ENCODE peak calls at places on chromosomes 13 and 19, in six cellular contexts. Q is AG04450, G is dorsolateral prefrontal cortex, O is mammary epithelial cell, W is GM06990, U is ascending aorta. Z is an unnamed sample. For H3K27me3, the result is how much of the 10 kb centered on the place peaks cover.

GRCh38 chr13:109785892-109786450 is 412 bp downstream of the IRS2 start:
- DNase-seq in U (no peak), Q (no peak), G (no peak), O (no peak), W (no peak), Z (no peak)

GRCh38 chr19:35240322-35240721 is 8.5 kb upstream of the LSR start:
- DNase-seq in G (no peak), U (no peak), O (no peak), Q (no peak), W (no peak), Z (no peak)

GRCh38 chr13:88303157-88303556 is 632.0 kb downstream of the SLITRK5 start:
- DNase-seq in Q (no peak), O (no peak), W (no peak), G (no peak), U (no peak), Z (no peak)

GRCh38 chr19:1027953-1028902 is 1.8 kb downstream of the CNN2 start:
- DNase-seq in U (peak), W (peak), G (no peak), Q (peak), O (peak), Z (no peak)

GRCh38 chr13:95260031-95260525 is 41.2 kb downstream of the ABCC4 start:
- DNase-seq in G (no peak), W (peak), U (no peak), O (no peak), Q (no peak), Z (no peak)

GRCh38 chr13:84400711-84401110 is 518.4 kb upstream of the SLITRK1 start:
- DNase-seq in G (no peak), Q (peak), U (no peak), O (peak), W (no peak), Z (no peak)

GRCh38 chr13:72221276-72221962 is 354.4 kb upstream of the DACH1 start:
- DNase-seq in G (no peak), W (no peak), Q (no peak), O (peak), U (no peak), Z (no peak)

GRCh38 chr19:10726268-10726667 is 8.4 kb downstream of the DNM2 start:
- DNase-seq in G (no peak), Q (no peak), U (no peak), O (no peak), W (no peak), Z (no peak)

GRCh38 chr13:106348032-106348431 is 187.4 kb downstream of the EFNB2 start:
- DNase-seq in W (no peak), O (peak), U (no peak), Q (no peak), G (no peak), Z (no peak)

GRCh38 chr13:98947925-98948324 is 29.9 kb downstream of the DOCK9 start:
- DNase-seq in W (no peak), G (no peak), U (no peak), Q (no peak), O (no peak), Z (no peak)

GRCh38 chr13:80400164-80400767 is 59.3 kb upstream of the SPRY2 start:
- DNase-seq in G (no peak), U (no peak), Q (no peak), W (no peak), O (no peak), Z (no peak)

GRCh38 chr13:110562696-110563462 is 1.4 kb upstream of the RAB20 start:
- DNase-seq in W (no peak), Q (no peak), U (no peak), G (no peak), O (no peak), Z (no peak)

GRCh38 chr19:14369399-14370168 is 11.7 kb upstream of the ADGRE5 start:
- DNase-seq in Q (no peak), W (peak), U (peak), O (no peak), G (no peak), Z (no peak)

GRCh38 chr13:58893396-58893795 is 1261.9 kb downstream of the PCDH17 start:
- DNase-seq in O (no peak), Q (no peak), U (no peak), W (no peak), G (no peak), Z (no peak)

GRCh38 chr19:11984986-11985385 is 20.1 kb downstream of the ZNF763 start:
- DNase-seq in Q (no peak), O (no peak), U (no peak), G (no peak), W (peak), Z (no peak)

GRCh38 chr13:105778196-105778595 is 757.3 kb downstream of the EFNB2 start:
- DNase-seq in O (peak), U (no peak), W (no peak), Q (no peak), G (no peak), Z (no peak)

GRCh38 chr13:40749327-40749726 is 21.7 kb downstream of the MRPS31 start:
- DNase-seq in W (no peak), Q (no peak), U (no peak), G (no peak), O (no peak), Z (no peak)

GRCh38 chr13:95882121-95882520 is 171.1 kb downstream of the UGGT2 start:
- DNase-seq in U (no peak), W (no peak), O (no peak), G (no peak), Q (no peak), Z (no peak)

GRCh38 chr19:5507056-5507624 is 51.9 kb downstream of the ZNRF4 start:
- DNase-seq in O (no peak), Q (no peak), G (no peak), W (no peak), U (no peak), Z (no peak)

GRCh38 chr13:114134111-114134943 is 1.9 kb upstream of the RASA3 start:
- DNase-seq in W (peak), Q (no peak), U (peak), G (no peak), O (no peak), Z (no peak)

GRCh38 chr13:37618554-37618953 is 20.0 kb upstream of the POSTN start:
- DNase-seq in W (no peak), O (no peak), Q (no peak), G (no peak), U (no peak), Z (no peak)

GRCh38 chr13:99992912-99993311 is 11.3 kb downstream of the ZIC2 start:
- DNase-seq in G (no peak), O (peak), W (no peak), Q (no peak), U (no peak), Z (no peak)

GRCh38 chr13:99992376-99992775 is 10.8 kb downstream of the ZIC2 start:
- DNase-seq in Q (no peak), G (no peak), U (peak), W (no peak), O (no peak), Z (no peak)

GRCh38 chr13:99990045-99990977 is 8.7 kb downstream of the ZIC2 start:
- DNase-seq in W (no peak), G (no peak), Q (no peak), U (no peak), O (no peak), Z (no peak)

GRCh38 chr13:99991013-99991805 is 9.6 kb downstream of the ZIC2 start:
- DNase-seq in Q (no peak), U (no peak), G (no peak), O (no peak), W (no peak), Z (no peak)

DNA sequence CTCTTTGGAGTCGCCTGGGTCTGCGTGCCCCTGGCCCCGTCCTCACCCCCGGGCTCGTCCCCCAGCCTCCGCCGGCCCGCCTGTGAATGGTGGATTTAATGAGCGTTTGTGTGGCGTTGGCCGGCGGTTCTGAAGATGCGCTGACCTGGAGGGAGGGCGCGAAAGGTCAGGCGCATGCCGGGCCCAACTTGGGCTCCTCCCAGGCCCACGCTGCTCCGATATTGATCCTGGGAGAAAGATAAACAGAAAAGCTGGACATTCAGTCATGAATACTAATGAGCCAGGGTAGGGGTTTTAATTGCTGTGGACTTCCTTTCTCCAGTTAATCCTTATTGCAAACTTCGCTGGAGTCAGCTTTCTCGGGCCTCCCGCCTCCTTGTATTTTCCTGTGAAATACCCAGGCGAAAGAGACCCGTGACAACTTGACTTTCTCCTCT is 10.2 kb downstream of the ZIC2 start:
- DNase-seq in W (no peak), Q (no peak), U (no peak), O (no peak), G (no peak), Z (no peak)
- H3K27me3 ChIP-seq in W (under half), Q (half or more), U (half or more), O (half or more), G (half or more), Z (under half)

GRCh38 chr19:46634656-46635218 is 1.3 kb downstream of the GNG8 start:
- DNase-seq in G (no peak), Q (no peak), W (no peak), U (no peak), O (no peak), Z (no peak)
- H3K27me3 ChIP-seq in G (under half), Q (under half), W (under half), U (under half), O (under half), Z (under half)

GRCh38 chr13:113004126-113004525 is 35.1 kb downstream of the MCF2L start:
- DNase-seq in G (no peak), W (no peak), U (no peak), O (no peak), Q (no peak), Z (no peak)

GRCh38 chr13:113000575-113000974 is 31.6 kb downstream of the MCF2L start:
- DNase-seq in Q (no peak), U (no peak), O (no peak), G (no peak), W (no peak), Z (no peak)

GRCh38 chr13:113002206-113002821 is 33.3 kb downstream of the MCF2L start:
- DNase-seq in W (no peak), O (no peak), G (no peak), Q (no peak), U (no peak), Z (no peak)

GRCh38 chr13:113001251-113002140 is 32.5 kb downstream of the MCF2L start:
- DNase-seq in O (no peak), Q (no peak), U (no peak), G (peak), W (no peak), Z (no peak)

DNA sequence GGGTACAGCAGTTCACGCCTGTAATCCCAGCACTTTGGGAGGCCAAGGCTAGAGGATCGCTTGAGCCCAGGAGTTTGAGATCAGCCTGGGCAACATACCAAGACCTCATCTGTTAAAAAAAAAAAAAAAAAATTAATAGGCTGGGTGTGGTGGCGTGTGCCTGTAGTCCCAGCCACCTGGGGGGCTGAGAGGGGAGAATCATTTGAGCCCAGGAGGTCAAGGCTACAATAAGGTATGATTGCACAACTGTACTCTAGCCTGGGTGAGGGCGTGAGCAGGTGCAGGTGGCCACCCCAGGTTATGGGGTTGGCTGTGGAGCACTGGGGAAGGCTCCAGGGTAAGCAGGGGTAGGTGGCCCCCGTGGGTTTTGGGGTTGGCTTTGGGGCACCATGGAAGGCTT is 33.9 kb downstream of the MCF2L start:
- DNase-seq in O (no peak), U (no peak), G (no peak), W (no peak), Q (no peak), Z (no peak)
- H3K27me3 ChIP-seq in O (under half), U (under half), G (under half), W (under half), Q (under half), Z (under half)

DNA sequence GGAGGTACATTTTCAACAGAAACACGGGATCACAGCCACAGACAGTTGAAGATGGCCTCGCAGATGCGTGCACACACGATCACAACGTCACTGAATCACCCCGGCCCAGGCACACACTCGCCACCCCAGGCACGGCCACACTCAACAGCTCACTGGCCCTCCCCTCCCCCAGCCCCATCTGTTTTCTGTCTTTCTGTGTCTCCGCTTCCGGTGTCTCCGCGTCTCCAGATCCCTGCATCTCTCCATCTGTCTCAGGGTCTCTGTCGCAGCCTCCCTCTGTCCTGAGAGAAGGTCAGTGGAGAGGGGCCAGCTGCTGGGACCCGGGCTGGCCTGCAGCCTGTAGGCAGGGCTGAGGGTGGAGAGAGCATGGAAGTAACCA is 3.8 kb upstream of the ATP1A3 start:
- DNase-seq in U (no peak), O (no peak), W (no peak), G (peak), Q (no peak), Z (no peak)
- H3K27me3 ChIP-seq in U (under half), O (under half), W (under half), G (under half), Q (half or more), Z (under half)

GRCh38 chr13:51111174-51111573 is at the start of gene C13orf42:
- DNase-seq in U (no peak), Q (no peak), G (no peak), O (no peak), W (no peak), Z (no peak)

GRCh38 chr13:51105046-51105445 is 6.0 kb downstream of the C13orf42 start:
- DNase-seq in G (no peak), U (no peak), O (no peak), Q (no peak), W (no peak), Z (no peak)

GRCh38 chr13:51113186-51113881 is 2.3 kb upstream of the C13orf42 start:
- DNase-seq in W (no peak), G (no peak), Q (no peak), U (no peak), O (no peak), Z (no peak)

GRCh38 chr13:51112771-51113170 is 1.7 kb upstream of the C13orf42 start:
- DNase-seq in O (peak), G (no peak), Q (no peak), U (no peak), W (no peak), Z (no peak)

GRCh38 chr13:51107996-51108395 is 3.1 kb downstream of the C13orf42 start:
- DNase-seq in U (no peak), W (no peak), G (no peak), O (no peak), Q (no peak), Z (no peak)
- H3K27me3 ChIP-seq in U (under half), W (under half), G (under half), O (under half), Q (under half), Z (under half)

GRCh38 chr19:40598121-40598917 is 2.9 kb upstream of the LTBP4 start:
- DNase-seq in Q (peak), G (peak), U (peak), W (peak), O (peak), Z (peak)
- H3K27me3 ChIP-seq in Q (under half), G (under half), U (under half), W (under half), O (under half), Z (under half)

GRCh38 chr13:111659236-111659635 is 338.8 kb downstream of the TEX29 start:
- DNase-seq in W (no peak), U (no peak), G (peak), O (no peak), Q (no peak), Z (no peak)
- H3K27me3 ChIP-seq in W (under half), U (under half), G (under half), O (under half), Q (under half), Z (under half)

GRCh38 chr19:41911889-41912731 is 16.1 kb downstream of the ERFL start:
- DNase-seq in Q (no peak), U (no peak), W (no peak), O (no peak), G (no peak), Z (no peak)
- H3K27me3 ChIP-seq in Q (half or more), U (under half), W (under half), O (under half), G (under half), Z (half or more)

GRCh38 chr19:54422136-54422535 is 6.9 kb downstream of the TTYH1 start:
- DNase-seq in O (no peak), U (no peak), W (no peak), Q (no peak), G (no peak), Z (no peak)
- H3K27me3 ChIP-seq in O (under half), U (under half), W (under half), Q (under half), G (under half), Z (under half)

Z was measured in tibial nerve.